ENCODE peak calls at places on chromosomes 5 and 9, in five cellular contexts. One of them, this sample, is unnamed.

GRCh38 chr9:127637322-127637847 is 25.3 kb downstream of the STXBP1 start:
- DNase-seq in choroid plexus epithelial cell: peak
- DNase-seq in HCT116: no peak
- DNase-seq in right lobe of liver: no peak
- DNase-seq in GM13977: no peak
- DNase-seq in this sample: no peak

GRCh38 chr5:88675159-88675757 is 207.7 kb downstream of the MEF2C start:
- DNase-seq in right lobe of liver: no peak
- DNase-seq in HCT116: no peak
- DNase-seq in choroid plexus epithelial cell: no peak
- DNase-seq in GM13977: no peak
- DNase-seq in this sample: peak

GRCh38 chr5:24832021-24832420 is 187.2 kb upstream of the CDH10 start:
- DNase-seq in GM13977: no peak
- DNase-seq in HCT116: no peak
- DNase-seq in right lobe of liver: no peak
- DNase-seq in choroid plexus epithelial cell: no peak
- DNase-seq in this sample: no peak

GRCh38 chr9:127897194-127897692 is 2.2 kb downstream of the ST6GALNAC6 start:
- DNase-seq in choroid plexus epithelial cell: peak
- DNase-seq in GM13977: peak
- DNase-seq in HCT116: no peak
- DNase-seq in right lobe of liver: peak
- DNase-seq in this sample: peak

GRCh38 chr9:117929873-117930272 is 225.7 kb downstream of the TLR4 start:
- DNase-seq in HCT116: no peak
- DNase-seq in right lobe of liver: peak
- DNase-seq in choroid plexus epithelial cell: no peak
- DNase-seq in GM13977: no peak
- DNase-seq in this sample: no peak

GRCh38 chr9:72271617-72272478 is 93.2 kb downstream of the ZFAND5 start:
- DNase-seq in right lobe of liver: no peak
- DNase-seq in GM13977: peak
- DNase-seq in HCT116: peak
- DNase-seq in choroid plexus epithelial cell: peak
- DNase-seq in this sample: peak

GRCh38 chr5:41857989-41858388 is 12.2 kb downstream of the OXCT1 start:
- DNase-seq in right lobe of liver: no peak
- DNase-seq in GM13977: no peak
- DNase-seq in choroid plexus epithelial cell: no peak
- DNase-seq in HCT116: no peak
- DNase-seq in this sample: no peak

GRCh38 chr5:126052120-126052519 is 371.1 kb upstream of the GRAMD2B start:
- DNase-seq in HCT116: no peak
- DNase-seq in GM13977: no peak
- DNase-seq in choroid plexus epithelial cell: peak
- DNase-seq in right lobe of liver: peak
- DNase-seq in this sample: no peak

GRCh38 chr9:70108181-70108580 is 64.5 kb downstream of the MAMDC2 start:
- DNase-seq in HCT116: no peak
- DNase-seq in choroid plexus epithelial cell: peak
- DNase-seq in GM13977: no peak
- DNase-seq in right lobe of liver: no peak
- DNase-seq in this sample: no peak

GRCh38 chr9:112971415-112971814 is 40.6 kb downstream of the ZNF883 start:
- DNase-seq in GM13977: no peak
- DNase-seq in HCT116: peak
- DNase-seq in right lobe of liver: no peak
- DNase-seq in choroid plexus epithelial cell: peak
- DNase-seq in this sample: peak

GRCh38 chr9:122827759-122828090 is 663 bp downstream of the PDCL start:
- DNase-seq in GM13977: no peak
- DNase-seq in right lobe of liver: no peak
- DNase-seq in HCT116: no peak
- DNase-seq in choroid plexus epithelial cell: peak
- DNase-seq in this sample: no peak

GRCh38 chr9:114033397-114034103 is 44.5 kb downstream of the AMBP start:
- DNase-seq in HCT116: no peak
- DNase-seq in choroid plexus epithelial cell: peak
- DNase-seq in GM13977: peak
- DNase-seq in right lobe of liver: no peak
- DNase-seq in this sample: no peak

GRCh38 chr9:126678989-126679388 is 65.3 kb downstream of the LMX1B start:
- DNase-seq in GM13977: no peak
- DNase-seq in choroid plexus epithelial cell: no peak
- DNase-seq in right lobe of liver: no peak
- DNase-seq in HCT116: no peak
- DNase-seq in this sample: no peak

GRCh38 chr5:128121679-128122078 is 38.1 kb downstream of the SLC12A2 start:
- DNase-seq in GM13977: no peak
- DNase-seq in choroid plexus epithelial cell: no peak
- DNase-seq in HCT116: peak
- DNase-seq in right lobe of liver: no peak
- DNase-seq in this sample: no peak

GRCh38 chr5:10503997-10504761 is 59.7 kb upstream of the ANKRD33B start:
- DNase-seq in GM13977: no peak
- DNase-seq in right lobe of liver: no peak
- DNase-seq in choroid plexus epithelial cell: no peak
- DNase-seq in HCT116: no peak
- DNase-seq in this sample: no peak

GRCh38 chr9:129619787-129620668 is 873 bp downstream of the C9orf50 start:
- DNase-seq in choroid plexus epithelial cell: peak
- DNase-seq in GM13977: no peak
- DNase-seq in right lobe of liver: no peak
- DNase-seq in HCT116: no peak
- DNase-seq in this sample: no peak

GRCh38 chr9:33198163-33198562 is 31.0 kb upstream of the B4GALT1 start:
- DNase-seq in HCT116: no peak
- DNase-seq in right lobe of liver: no peak
- DNase-seq in choroid plexus epithelial cell: no peak
- DNase-seq in GM13977: no peak
- DNase-seq in this sample: no peak

GRCh38 chr9:120985759-120986353 is 59.3 kb upstream of the TRAF1 start:
- DNase-seq in GM13977: peak
- DNase-seq in right lobe of liver: no peak
- DNase-seq in HCT116: peak
- DNase-seq in choroid plexus epithelial cell: peak
- DNase-seq in this sample: peak

GRCh38 chr9:129632460-129632859 is 6.5 kb downstream of the NTMT1 start:
- DNase-seq in right lobe of liver: no peak
- DNase-seq in HCT116: no peak
- DNase-seq in choroid plexus epithelial cell: no peak
- DNase-seq in GM13977: no peak
- DNase-seq in this sample: no peak

GRCh38 chr9:129221979-129222635 is 44.0 kb upstream of the IER5L start:
- DNase-seq in GM13977: no peak
- DNase-seq in right lobe of liver: no peak
- DNase-seq in choroid plexus epithelial cell: no peak
- DNase-seq in HCT116: no peak
- DNase-seq in this sample: no peak

GRCh38 chr5:126812199-126812570 is 35.2 kb downstream of the LMNB1 start:
- DNase-seq in HCT116: no peak
- DNase-seq in right lobe of liver: no peak
- DNase-seq in choroid plexus epithelial cell: no peak
- DNase-seq in GM13977: no peak
- DNase-seq in this sample: no peak

GRCh38 chr5:179769276-179769675 is 24.5 kb upstream of the LTC4S start:
- DNase-seq in right lobe of liver: no peak
- DNase-seq in HCT116: no peak
- DNase-seq in choroid plexus epithelial cell: no peak
- DNase-seq in GM13977: no peak
- DNase-seq in this sample: no peak

GRCh38 chr5:144460608-144461007 is 289.9 kb downstream of the KCTD16 start:
- DNase-seq in HCT116: no peak
- DNase-seq in GM13977: no peak
- DNase-seq in choroid plexus epithelial cell: no peak
- DNase-seq in right lobe of liver: no peak
- DNase-seq in this sample: no peak

GRCh38 chr5:82405166-82405565 is 127.0 kb upstream of the RPS23 start:
- DNase-seq in choroid plexus epithelial cell: peak
- DNase-seq in HCT116: no peak
- DNase-seq in right lobe of liver: no peak
- DNase-seq in GM13977: no peak
- DNase-seq in this sample: no peak

GRCh38 chr9:121299467-121300282 is 31.7 kb downstream of the GSN start:
- DNase-seq in HCT116: no peak
- DNase-seq in GM13977: peak
- DNase-seq in choroid plexus epithelial cell: peak
- DNase-seq in right lobe of liver: no peak
- DNase-seq in this sample: no peak

GRCh38 chr9:114303977-114304376 is 18.9 kb upstream of the ORM1 start:
- DNase-seq in right lobe of liver: no peak
- DNase-seq in HCT116: no peak
- DNase-seq in choroid plexus epithelial cell: no peak
- DNase-seq in GM13977: no peak
- DNase-seq in this sample: no peak

GRCh38 chr9:117963493-117963892 is 259.3 kb downstream of the TLR4 start:
- DNase-seq in GM13977: no peak
- DNase-seq in choroid plexus epithelial cell: no peak
- DNase-seq in HCT116: no peak
- DNase-seq in right lobe of liver: no peak
- DNase-seq in this sample: no peak

GRCh38 chr5:90921428-90921973 is 362.9 kb downstream of the ADGRV1 start:
- DNase-seq in choroid plexus epithelial cell: no peak
- DNase-seq in HCT116: no peak
- DNase-seq in right lobe of liver: no peak
- DNase-seq in GM13977: no peak
- DNase-seq in this sample: no peak

GRCh38 chr5:671459-672328 is 21.5 kb downstream of the TPPP start:
- DNase-seq in HCT116: no peak
- DNase-seq in choroid plexus epithelial cell: peak
- DNase-seq in GM13977: peak
- DNase-seq in right lobe of liver: peak
- DNase-seq in this sample: peak

GRCh38 chr5:4627887-4628286 is 512.2 kb upstream of the ADAMTS16 start:
- DNase-seq in right lobe of liver: no peak
- DNase-seq in HCT116: no peak
- DNase-seq in GM13977: no peak
- DNase-seq in choroid plexus epithelial cell: no peak
- DNase-seq in this sample: peak

GRCh38 chr5:4628645-4629385 is 511.3 kb upstream of the ADAMTS16 start:
- DNase-seq in right lobe of liver: no peak
- DNase-seq in HCT116: no peak
- DNase-seq in GM13977: no peak
- DNase-seq in choroid plexus epithelial cell: no peak
- DNase-seq in this sample: no peak

GRCh38 chr5:4630031-4630430 is 510.1 kb upstream of the ADAMTS16 start:
- DNase-seq in choroid plexus epithelial cell: no peak
- DNase-seq in HCT116: no peak
- DNase-seq in GM13977: no peak
- DNase-seq in right lobe of liver: no peak
- DNase-seq in this sample: no peak

GRCh38 chr5:4625206-4625896 is 514.8 kb upstream of the ADAMTS16 start:
- DNase-seq in HCT116: no peak
- DNase-seq in choroid plexus epithelial cell: no peak
- DNase-seq in right lobe of liver: no peak
- DNase-seq in GM13977: no peak
- DNase-seq in this sample: no peak
- TF ChIP-seq CTCF in HCT116: no peak
- TF ChIP-seq CTCF in choroid plexus epithelial cell: no peak
- TF ChIP-seq CTCF in right lobe of liver: no peak
- TF ChIP-seq CTCF in GM13977: no peak
- TF ChIP-seq CTCF in this sample: no peak

GRCh38 chr5:167574381-167574780 is 717.1 kb upstream of the WWC1 start:
- DNase-seq in right lobe of liver: no peak
- DNase-seq in choroid plexus epithelial cell: no peak
- DNase-seq in GM13977: no peak
- DNase-seq in HCT116: no peak
- DNase-seq in this sample: no peak
- TF ChIP-seq CTCF in right lobe of liver: no peak
- TF ChIP-seq CTCF in choroid plexus epithelial cell: no peak
- TF ChIP-seq CTCF in GM13977: no peak
- TF ChIP-seq CTCF in HCT116: no peak
- TF ChIP-seq CTCF in this sample: no peak

GRCh38 chr9:87107072-87107471 is 159.8 kb upstream of the GAS1 start:
- DNase-seq in HCT116: no peak
- DNase-seq in choroid plexus epithelial cell: peak
- DNase-seq in GM13977: no peak
- DNase-seq in right lobe of liver: no peak
- DNase-seq in this sample: peak
- TF ChIP-seq CTCF in HCT116: peak
- TF ChIP-seq CTCF in choroid plexus epithelial cell: peak
- TF ChIP-seq CTCF in GM13977: no peak
- TF ChIP-seq CTCF in right lobe of liver: peak
- TF ChIP-seq CTCF in this sample: no peak

GRCh38 chr9:132857601-132858342 is 20.3 kb downstream of the AK8 start:
- DNase-seq in GM13977: no peak
- DNase-seq in right lobe of liver: no peak
- DNase-seq in choroid plexus epithelial cell: peak
- DNase-seq in HCT116: peak
- DNase-seq in this sample: no peak
- TF ChIP-seq CTCF in GM13977: no peak
- TF ChIP-seq CTCF in right lobe of liver: no peak
- TF ChIP-seq CTCF in choroid plexus epithelial cell: peak
- TF ChIP-seq CTCF in HCT116: peak
- TF ChIP-seq CTCF in this sample: no peak

DNA sequence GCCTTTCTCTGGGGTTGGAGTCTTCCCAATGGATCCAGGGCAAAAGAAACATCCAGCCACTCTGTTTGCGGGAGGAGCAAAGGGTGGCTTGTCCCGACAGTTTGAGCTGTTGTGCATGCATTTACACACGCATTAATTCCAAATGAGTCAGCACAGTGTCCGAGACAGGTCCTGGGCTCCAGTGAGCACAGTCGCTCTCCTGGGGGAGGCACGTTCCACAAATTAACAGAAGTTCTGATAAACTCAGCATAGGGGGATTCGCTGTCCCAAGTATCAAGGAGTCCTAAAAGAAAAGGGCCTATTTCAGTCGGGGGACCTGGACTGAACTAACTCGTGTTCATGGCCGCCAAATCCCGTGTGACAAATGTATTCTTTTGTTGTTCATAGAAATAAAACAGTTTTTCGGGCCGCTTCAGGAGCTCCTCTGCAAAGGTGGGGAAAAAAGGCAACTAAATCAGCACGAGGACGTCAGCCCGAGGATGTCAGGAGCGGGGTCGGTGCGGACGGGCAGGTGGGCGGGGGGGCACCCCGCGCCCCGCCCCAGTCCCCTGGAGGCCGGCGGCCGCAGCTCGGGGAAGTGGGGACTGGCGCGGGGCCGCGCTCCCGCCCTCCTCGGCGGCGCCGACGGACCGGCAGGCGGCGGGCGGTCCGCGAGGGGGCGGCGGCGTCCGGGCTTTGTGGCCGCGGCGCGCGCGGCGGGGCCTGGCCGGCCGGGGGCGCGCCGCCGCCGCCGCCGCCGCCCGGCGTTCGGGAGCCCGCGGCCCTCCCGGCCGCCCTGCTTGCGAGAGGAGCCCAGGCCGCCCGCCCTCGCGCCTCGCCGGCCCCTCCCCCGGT is at the start of gene MSANTD3:
- DNase-seq in GM13977: peak
- DNase-seq in choroid plexus epithelial cell: peak
- DNase-seq in HCT116: peak
- DNase-seq in right lobe of liver: peak
- DNase-seq in this sample: peak
- TF ChIP-seq CTCF in GM13977: peak
- TF ChIP-seq CTCF in choroid plexus epithelial cell: no peak
- TF ChIP-seq CTCF in HCT116: no peak
- TF ChIP-seq CTCF in right lobe of liver: no peak
- TF ChIP-seq CTCF in this sample: peak